ENCODE peak calls at places on chromosomes 4 and X, in four cellular contexts. I, G, P and R are unnamed samples.

GRCh38 chrX:110384490-110384889 is 25.8 kb downstream of the RTL9 start:
- DNase-seq in I (peak; percentile 26), G (no peak), P (no peak), R (no peak)

GRCh38 chr4:5638976-5639375 is 69.4 kb downstream of the EVC2 start:
- DNase-seq in I (no peak), G (no peak), P (no peak), R (peak; percentile 2)

GRCh38 chr4:184649971-184650855 is 675 bp downstream of the PRIMPOL start:
- DNase-seq in I (no peak), G (no peak), P (peak; percentile 17), R (peak; percentile 29)

GRCh38 chr4:17398035-17398434 is 113.9 kb downstream of the QDPR start:
- DNase-seq in I (no peak), G (no peak), P (no peak), R (no peak)

GRCh38 chr4:93407493-93408275 is 420.9 kb upstream of the ATOH1 start:
- DNase-seq in I (no peak), G (no peak), P (no peak), R (no peak)

GRCh38 chr4:16626945-16627344 is 271.5 kb downstream of the LDB2 start:
- DNase-seq in I (no peak), G (no peak), P (no peak), R (no peak)

GRCh38 chrX:54063361-54063760 is 19.1 kb upstream of the PHF8 start:
- DNase-seq in I (no peak), G (no peak), P (no peak), R (no peak)

GRCh38 chr4:532588-533317 is 33.7 kb downstream of the PIGG start:
- DNase-seq in I (peak; percentile 68), G (no peak), P (no peak), R (peak; percentile 11)

GRCh38 chr4:185723619-185724150 is 88.3 kb downstream of the SORBS2 start:
- DNase-seq in I (no peak), G (no peak), P (no peak), R (no peak)

GRCh38 chrX:134807039-134807729 is 148.9 kb upstream of the PLAC1 start:
- DNase-seq in I (peak; percentile 77), G (no peak), P (peak; percentile 80), R (peak; percentile 77)

GRCh38 chr4:173056708-173057107 is 111.9 kb upstream of the GALNT7 start:
- DNase-seq in I (no peak), G (no peak), P (no peak), R (no peak)

GRCh38 chr4:173057906-173058305 is 110.7 kb upstream of the GALNT7 start:
- DNase-seq in I (no peak), G (no peak), P (no peak), R (no peak)

GRCh38 chr4:173057442-173057841 is 111.2 kb upstream of the GALNT7 start:
- DNase-seq in I (no peak), G (no peak), P (no peak), R (no peak)

GRCh38 chr4:173056271-173056670 is 112.3 kb upstream of the GALNT7 start:
- DNase-seq in I (no peak), G (no peak), P (no peak), R (no peak)

DNA sequence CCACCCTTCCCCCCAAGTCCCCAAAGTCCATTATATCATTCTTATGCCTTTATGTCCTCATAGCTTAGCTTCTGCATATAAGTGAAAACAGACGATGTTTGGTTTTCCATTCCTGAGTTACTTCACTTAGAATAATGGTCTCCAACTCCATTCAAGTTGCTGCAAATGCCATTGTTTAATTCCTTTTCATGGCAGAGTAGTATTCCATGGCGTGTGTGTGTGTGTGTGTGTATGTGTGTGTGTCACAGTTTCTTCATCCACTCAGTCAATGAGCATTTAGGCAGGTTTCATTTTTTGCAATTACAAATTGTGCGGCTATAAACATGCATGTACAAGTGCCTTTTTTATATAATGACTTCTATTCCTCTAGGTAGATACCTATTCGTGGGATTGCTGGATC is 107.5 kb upstream of the GALNT7 start:
- DNase-seq in I (no peak), G (no peak), P (no peak), R (no peak)
- TF ChIP-seq PHF8 in I (no peak), G (no peak), P (no peak), R (no peak)

GRCh38 chr4:99013402-99013843 is 17.9 kb downstream of the METAP1 start:
- DNase-seq in I (no peak), G (no peak), P (peak; percentile 57), R (no peak)
- H3K9me3 ChIP-seq in I (peaks cover 16% of the 10 kb centered on the region), G (peaks cover 3% of the 10 kb centered on the region), P (peaks cover 15% of the 10 kb centered on the region), R (peaks cover 9% of the 10 kb centered on the region)

GRCh38 chr4:158996669-158997074 is 106.2 kb upstream of the RAPGEF2 start:
- DNase-seq in I (no peak), G (no peak), P (no peak), R (peak; percentile 49)
- TF ChIP-seq HDAC2 in I (no peak), G (no peak), P (no peak), R (no peak)

DNA sequence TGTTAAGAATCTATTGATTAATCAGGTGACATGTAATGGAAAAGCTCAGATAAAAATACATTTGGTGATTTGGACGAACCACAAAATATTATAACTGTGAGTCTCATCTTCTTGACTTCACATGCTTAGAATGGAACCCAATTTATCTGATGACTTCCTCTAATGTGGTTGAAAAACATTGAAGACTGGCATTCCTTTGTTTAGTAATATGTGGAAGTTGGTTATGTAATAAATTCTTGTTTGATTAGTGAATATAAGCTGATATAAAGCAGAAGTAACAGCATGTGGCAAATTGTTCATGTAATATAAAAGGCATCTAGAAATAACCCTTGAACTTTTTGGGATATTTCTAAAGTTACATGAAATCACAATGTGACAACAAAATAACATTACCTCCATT is 9.7 kb downstream of the GIMD1 start:
- DNase-seq in I (no peak), G (no peak), P (no peak), R (no peak)
- TF ChIP-seq PHF8 in I (no peak), G (no peak), P (no peak), R (no peak)

GRCh38 chrX:17986440-17986839 is 125.3 kb upstream of the RAI2 start:
- DNase-seq in I (no peak), G (no peak), P (no peak), R (no peak)
- H3K9me3 ChIP-seq in I (no peaks in the 10 kb centered on the region), G (no peaks in the 10 kb centered on the region), P (no peaks in the 10 kb centered on the region), R (no peaks in the 10 kb centered on the region)